ENCODE peak calls at places on chromosomes 4 and X, in nine cellular contexts. Z, V, T, U, A, G, L, Y and O are unnamed samples. For H3K27me3, the result is how much of the 10 kb centered on the place peaks cover.

GRCh38 chr4:157509286-157509685 is 288.8 kb downstream of the GRIA2 start:
- DNase-seq in L (no peak), A (no peak), G (no peak), U (no peak), Z (no peak), T (no peak), V (no peak), Y (no peak), O (no peak)

GRCh38 chr4:153541426-153542096 is 75.4 kb downstream of the TMEM131L start:
- DNase-seq in Z (no peak), L (no peak), T (no peak), U (no peak), Y (no peak), A (no peak), G (no peak), V (no peak), O (peak)

GRCh38 chrX:70313503-70313902 is 23.6 kb downstream of the KIF4A start:
- DNase-seq in U (no peak), Y (no peak), G (no peak), V (no peak), Z (no peak), L (no peak), T (no peak), A (no peak), O (no peak)

GRCh38 chr4:70874268-70875156 is 27.7 kb upstream of the MOB1B start:
- DNase-seq in U (no peak), Y (no peak), A (no peak), Z (no peak), T (no peak), G (no peak), V (no peak), L (no peak), O (no peak)

GRCh38 chr4:71460368-71460767 is 121.5 kb downstream of the SLC4A4 start:
- DNase-seq in V (peak), U (no peak), L (no peak), Y (no peak), T (no peak), A (no peak), Z (no peak), G (no peak), O (no peak)

GRCh38 chrX:129932792-129933321 is 26.9 kb downstream of the UTP14A start:
- DNase-seq in Y (no peak), A (peak), V (peak), G (no peak), L (peak), T (no peak), U (peak), Z (peak), O (no peak)

GRCh38 chr4:105496899-105497298 is 23.0 kb upstream of the PPA2 start:
- DNase-seq in L (no peak), T (no peak), A (no peak), V (peak), Z (no peak), Y (no peak), U (no peak), G (no peak), O (no peak)

GRCh38 chr4:24210332-24210902 is 320.6 kb upstream of the PPARGC1A start:
- DNase-seq in Z (peak), G (peak), Y (peak), V (no peak), L (peak), A (peak), U (no peak), T (no peak), O (peak)

GRCh38 chrX:5644786-5645185 is 583.9 kb downstream of the NLGN4X start:
- DNase-seq in U (no peak), L (no peak), Z (no peak), G (no peak), A (no peak), V (no peak), T (no peak), Y (no peak), O (no peak)

GRCh38 chr4:76723916-76724315 is 174.0 kb downstream of the SOWAHB start:
- DNase-seq in G (no peak), L (no peak), V (peak), T (no peak), Y (no peak), U (no peak), Z (no peak), A (no peak), O (peak)

GRCh38 chr4:89121711-89122387 is 10.5 kb downstream of the TIGD2 start:
- DNase-seq in A (no peak), Y (no peak), Z (no peak), U (peak), G (no peak), L (no peak), T (no peak), V (no peak), O (no peak)

GRCh38 chrX:34877451-34877850 is 65.1 kb upstream of the FAM47B start:
- DNase-seq in L (no peak), Z (no peak), U (no peak), G (no peak), V (no peak), Y (no peak), A (no peak), T (no peak), O (no peak)

GRCh38 chr4:6885953-6886557 is 23.6 kb upstream of the TBC1D14 start:
- DNase-seq in Y (peak), G (peak), L (peak), A (peak), V (peak), T (no peak), Z (peak), U (no peak), O (peak)

GRCh38 chr4:151530783-151531182 is 121.8 kb downstream of the FHIP1A start:
- DNase-seq in T (no peak), A (no peak), U (no peak), Z (no peak), L (no peak), V (no peak), G (no peak), Y (no peak), O (no peak)

GRCh38 chr4:5069916-5070315 is 18.6 kb downstream of the STK32B start:
- DNase-seq in U (peak), T (no peak), Z (no peak), G (no peak), L (no peak), V (no peak), Y (no peak), A (no peak), O (no peak)

GRCh38 chrX:141903400-141904155 is at the start of gene MAGEC1:
- DNase-seq in L (no peak), T (no peak), U (no peak), A (no peak), V (no peak), Z (no peak), G (no peak), Y (no peak), O (no peak)

GRCh38 chr4:102759835-102760644 is 728 bp downstream of the MANBA start:
- DNase-seq in A (no peak), L (peak), G (peak), Y (peak), T (no peak), V (peak), U (peak), Z (no peak), O (peak)

GRCh38 chr4:186134254-186134653 is 29.8 kb downstream of the FAM149A start:
- DNase-seq in A (no peak), V (no peak), Z (no peak), L (no peak), U (no peak), G (no peak), T (no peak), Y (no peak), O (no peak)

GRCh38 chr4:24840826-24841587 is 45.6 kb downstream of the SOD3 start:
- DNase-seq in Z (no peak), G (no peak), T (no peak), Y (no peak), L (no peak), U (no peak), A (no peak), V (no peak), O (peak)

GRCh38 chr4:10278071-10278470 is 161.5 kb upstream of the WDR1 start:
- DNase-seq in L (no peak), V (no peak), U (no peak), T (no peak), G (no peak), Z (no peak), Y (no peak), A (no peak), O (peak)

GRCh38 chrX:65697173-65697572 is 29.7 kb downstream of the MSN start:
- DNase-seq in V (peak), Z (no peak), Y (no peak), T (no peak), U (no peak), G (no peak), L (no peak), A (no peak), O (no peak)

GRCh38 chr4:37717575-37717974 is 31.4 kb upstream of the RELL1 start:
- DNase-seq in L (no peak), G (no peak), A (no peak), Y (no peak), T (no peak), U (no peak), V (peak), Z (no peak), O (peak)

GRCh38 chrX:119871245-119871598 is 311 bp downstream of the RNF113A start:
- DNase-seq in L (no peak), A (peak), U (peak), Y (no peak), T (no peak), V (peak), G (no peak), Z (peak), O (peak)

GRCh38 chr4:101136373-101137370 is 210.7 kb downstream of the PPP3CA start:
- DNase-seq in G (no peak), L (no peak), Z (no peak), T (no peak), U (no peak), A (no peak), Y (no peak), V (no peak), O (peak)

DNA sequence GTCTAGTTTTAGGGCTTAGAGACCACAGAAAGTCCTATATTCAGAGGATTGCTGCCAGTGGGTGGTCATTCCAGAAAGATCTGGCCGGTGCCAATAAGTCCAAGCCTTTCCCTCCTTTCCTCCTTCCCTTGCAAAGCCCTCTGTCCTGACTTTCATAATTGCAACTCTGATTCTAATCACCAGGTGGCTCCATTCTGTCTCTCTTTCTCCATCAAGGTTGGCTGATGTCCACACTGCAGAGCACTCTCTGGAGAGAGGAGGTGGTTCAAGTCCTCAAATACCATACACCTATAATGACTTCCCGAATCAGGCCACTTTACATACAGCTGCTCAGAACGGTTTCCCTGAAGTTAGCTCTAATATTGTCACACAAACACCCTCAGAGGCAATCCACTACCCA is 22.4 kb upstream of the ARMCX4 start:
- DNase-seq in V (peak), T (no peak), Y (no peak), Z (no peak), U (no peak), G (no peak), A (no peak), L (no peak), O (peak)
- TF ChIP-seq CTCF in V (peak), T (no peak), Y (no peak), Z (no peak), U (peak), G (no peak), A (no peak), L (no peak), O (peak)

DNA sequence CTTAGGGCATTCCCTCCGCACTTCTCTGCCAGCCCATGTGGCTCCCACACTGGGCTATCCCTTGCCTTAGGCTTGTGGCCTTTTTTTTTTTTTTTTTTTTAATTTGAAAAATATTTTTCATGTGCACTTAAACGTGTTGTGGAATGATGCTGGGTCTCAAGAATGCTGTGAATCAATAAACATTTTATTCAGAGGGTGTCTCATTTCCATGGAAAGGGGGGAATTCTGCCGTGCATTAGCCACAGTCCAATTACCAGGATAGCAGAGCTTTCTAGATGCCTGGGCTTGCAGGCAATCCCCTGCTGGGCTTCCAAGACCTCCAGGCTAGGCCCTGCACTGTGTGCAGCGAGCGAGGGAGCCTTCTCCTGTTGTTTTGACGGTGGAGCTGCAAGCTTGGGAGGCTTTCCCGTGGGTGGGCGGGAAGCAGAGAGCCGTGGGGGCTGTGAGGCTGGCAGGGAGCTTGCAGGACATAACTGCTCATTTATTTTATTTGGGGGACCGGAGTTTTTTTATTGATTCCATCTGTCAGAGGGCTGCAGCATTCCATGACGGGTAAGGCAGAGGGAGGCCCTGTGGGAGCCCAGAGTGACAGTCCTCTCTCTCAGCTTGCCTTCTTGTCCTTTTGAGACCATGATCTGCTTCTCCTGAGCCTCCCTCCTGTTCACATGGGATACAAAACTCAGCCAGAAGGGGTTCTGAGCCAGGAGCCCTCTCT is 2.6 kb upstream of the CPZ start:
- DNase-seq in A (no peak), L (no peak), T (no peak), G (no peak), V (no peak), Z (no peak), Y (no peak), U (no peak), O (no peak)
- H3K27me3 ChIP-seq in A (half or more), L (under half), T (under half), G (under half), V (half or more), Z (under half), Y (half or more), U (under half), O (under half)

GRCh38 chr4:80069108-80069836 is 3.8 kb downstream of the ANTXR2 start:
- DNase-seq in G (no peak), U (no peak), Y (no peak), A (no peak), T (no peak), L (no peak), V (no peak), Z (no peak), O (peak)
- H3K4me3 ChIP-seq in G (no peak), U (no peak), Y (no peak), A (no peak), T (no peak), L (no peak), V (no peak), Z (no peak), O (no peak)

GRCh38 chr4:2469192-2469984 is 482 bp downstream of the RNF4 start:
- DNase-seq in U (peak), L (peak), A (peak), G (no peak), T (peak), Y (peak), Z (peak), V (peak), O (peak)
- TF ChIP-seq CTCF in U (no peak), L (no peak), A (no peak), G (no peak), T (no peak), Y (no peak), Z (no peak), V (no peak), O (no peak)